ENCODE peak calls at places on chromosomes 5 and 9, in four cellular contexts. One of them, this sample, is unnamed.
A peak's percentile ranks its signal among the peaks of the same experiment; 100 is the strongest.

GRCh38 chr5:19745247-19745646 is 242.8 kb downstream of the CDH18 start:
- DNase-seq in cardiac muscle cell: no peak
- DNase-seq in GM12865: no peak
- DNase-seq in lower leg skin: no peak
- DNase-seq in this sample: no peak

GRCh38 chr5:138336952-138337684 is 948 bp upstream of the FAM53C start:
- DNase-seq in cardiac muscle cell: peak; percentile 91
- DNase-seq in lower leg skin: no peak
- DNase-seq in GM12865: no peak
- DNase-seq in this sample: no peak

GRCh38 chr5:175686396-175686795 is 28.5 kb downstream of the HRH2 start:
- DNase-seq in lower leg skin: no peak
- DNase-seq in cardiac muscle cell: no peak
- DNase-seq in GM12865: no peak
- DNase-seq in this sample: no peak

GRCh38 chr9:114720296-114720695 is 38.3 kb upstream of the TEX48 start:
- DNase-seq in cardiac muscle cell: peak; percentile 5
- DNase-seq in GM12865: no peak
- DNase-seq in lower leg skin: no peak
- DNase-seq in this sample: no peak

GRCh38 chr5:9858043-9858442 is 227.9 kb upstream of the TAS2R1 start:
- DNase-seq in GM12865: no peak
- DNase-seq in lower leg skin: no peak
- DNase-seq in cardiac muscle cell: no peak
- DNase-seq in this sample: no peak

GRCh38 chr9:71719585-71719984 is 48.7 kb downstream of the CEMIP2 start:
- DNase-seq in cardiac muscle cell: peak; percentile 77
- DNase-seq in lower leg skin: no peak
- DNase-seq in GM12865: no peak
- DNase-seq in this sample: peak; percentile 80

GRCh38 chr9:16106211-16106610 is 553.4 kb downstream of the CCDC171 start:
- DNase-seq in GM12865: no peak
- DNase-seq in lower leg skin: no peak
- DNase-seq in cardiac muscle cell: no peak
- DNase-seq in this sample: no peak

GRCh38 chr5:130893003-130893402 is 272.1 kb downstream of the HINT1 start:
- DNase-seq in GM12865: no peak
- DNase-seq in cardiac muscle cell: no peak
- DNase-seq in lower leg skin: no peak
- DNase-seq in this sample: no peak

GRCh38 chr5:81904166-81904565 is 67.7 kb upstream of the ATG10 start:
- DNase-seq in lower leg skin: no peak
- DNase-seq in GM12865: no peak
- DNase-seq in cardiac muscle cell: no peak
- DNase-seq in this sample: no peak

GRCh38 chr9:134178781-134179551 is 14.6 kb upstream of the RNU6ATAC start:
- DNase-seq in cardiac muscle cell: peak; percentile 49
- DNase-seq in lower leg skin: no peak
- DNase-seq in GM12865: no peak
- DNase-seq in this sample: no peak

GRCh38 chr5:19270153-19270552 is 717.8 kb downstream of the CDH18 start:
- DNase-seq in lower leg skin: no peak
- DNase-seq in GM12865: peak; percentile 0
- DNase-seq in cardiac muscle cell: no peak
- DNase-seq in this sample: no peak

GRCh38 chr5:96121362-96121761 is 159.7 kb upstream of the ELL2 start:
- DNase-seq in lower leg skin: no peak
- DNase-seq in cardiac muscle cell: no peak
- DNase-seq in GM12865: no peak
- DNase-seq in this sample: no peak

GRCh38 chr5:16095612-16096011 is 84.0 kb downstream of the MARCHF11 start:
- DNase-seq in cardiac muscle cell: no peak
- DNase-seq in GM12865: no peak
- DNase-seq in lower leg skin: no peak
- DNase-seq in this sample: no peak

GRCh38 chr5:141475625-141476131 is at the start of gene PCDHGC3:
- DNase-seq in cardiac muscle cell: peak; percentile 98
- DNase-seq in lower leg skin: peak; percentile 92
- DNase-seq in GM12865: peak; percentile 89
- DNase-seq in this sample: peak; percentile 88

GRCh38 chr5:18048449-18048848 is 414.2 kb downstream of the TAF11L14 start:
- DNase-seq in GM12865: no peak
- DNase-seq in cardiac muscle cell: no peak
- DNase-seq in lower leg skin: no peak
- DNase-seq in this sample: no peak

GRCh38 chr5:78275998-78276543 is 18.4 kb downstream of the AP3B1 start:
- DNase-seq in GM12865: no peak
- DNase-seq in cardiac muscle cell: peak; percentile 20
- DNase-seq in lower leg skin: no peak
- DNase-seq in this sample: no peak

GRCh38 chr5:98767563-98767962 is 5.9 kb upstream of the RGMB start:
- DNase-seq in GM12865: no peak
- DNase-seq in cardiac muscle cell: no peak
- DNase-seq in lower leg skin: no peak
- DNase-seq in this sample: no peak

GRCh38 chr9:14692536-14692917 is 705 bp downstream of the ZDHHC21 start:
- DNase-seq in GM12865: peak; percentile 13
- DNase-seq in lower leg skin: no peak
- DNase-seq in cardiac muscle cell: no peak
- DNase-seq in this sample: no peak

GRCh38 chr9:13841801-13842462 is 472.0 kb downstream of the NFIB start:
- DNase-seq in lower leg skin: no peak
- DNase-seq in GM12865: no peak
- DNase-seq in cardiac muscle cell: no peak
- DNase-seq in this sample: no peak

GRCh38 chr5:54545796-54546195 is 28.2 kb downstream of the SNX18 start:
- DNase-seq in GM12865: no peak
- DNase-seq in lower leg skin: no peak
- DNase-seq in cardiac muscle cell: no peak
- DNase-seq in this sample: no peak

GRCh38 chr5:177085985-177086917 is at the start of gene FGFR4:
- DNase-seq in GM12865: peak; percentile 72
- DNase-seq in cardiac muscle cell: peak; percentile 73
- DNase-seq in lower leg skin: peak; percentile 43
- DNase-seq in this sample: no peak

GRCh38 chr9:77544491-77545000 is 103.6 kb downstream of the GNA14 start:
- DNase-seq in GM12865: no peak
- DNase-seq in lower leg skin: no peak
- DNase-seq in cardiac muscle cell: peak; percentile 25
- DNase-seq in this sample: no peak
- H3K4me3 ChIP-seq in GM12865: no peak overlapping the region
- H3K4me3 ChIP-seq in lower leg skin: no peak overlapping the region
- H3K4me3 ChIP-seq in cardiac muscle cell: no peak overlapping the region
- H3K4me3 ChIP-seq in this sample: no peak overlapping the region

GRCh38 chr5:11311272-11311671 is 550.2 kb upstream of the DAP start:
- DNase-seq in cardiac muscle cell: no peak
- DNase-seq in lower leg skin: no peak
- DNase-seq in GM12865: no peak
- DNase-seq in this sample: no peak
- TF ChIP-seq CTCF in cardiac muscle cell: no peak
- TF ChIP-seq CTCF in lower leg skin: no peak
- TF ChIP-seq CTCF in GM12865: no peak
- TF ChIP-seq CTCF in this sample: no peak

GRCh38 chr5:67011422-67011821 is 185.2 kb downstream of the CD180 start:
- DNase-seq in lower leg skin: no peak
- DNase-seq in cardiac muscle cell: no peak
- DNase-seq in GM12865: no peak
- DNase-seq in this sample: no peak
- H3K4me3 ChIP-seq in lower leg skin: no peak overlapping the region
- H3K4me3 ChIP-seq in cardiac muscle cell: no peak overlapping the region
- H3K4me3 ChIP-seq in GM12865: no peak overlapping the region
- H3K4me3 ChIP-seq in this sample: no peak overlapping the region

DNA sequence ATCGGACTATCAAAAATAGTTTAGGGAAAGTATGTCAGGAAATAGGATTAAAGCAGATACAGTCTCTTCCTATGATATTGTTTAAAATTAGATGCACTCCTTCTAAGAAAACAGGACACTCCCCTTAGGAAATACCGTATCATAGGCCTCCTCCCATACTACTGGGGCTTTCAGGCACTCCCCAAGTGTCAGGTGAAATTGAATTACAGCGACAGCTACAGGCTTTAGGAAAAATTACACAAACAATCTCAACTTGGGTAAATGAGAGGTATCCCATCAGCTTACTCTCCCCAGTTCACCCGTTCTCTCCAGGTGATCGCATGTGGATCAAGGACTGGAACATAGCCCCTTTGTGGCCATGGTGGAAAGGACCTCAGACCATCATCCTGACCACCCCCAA is 110.4 kb upstream of the EPB41L4A start:
- DNase-seq in GM12865: peak; percentile 55
- DNase-seq in cardiac muscle cell: peak; percentile 27
- DNase-seq in lower leg skin: no peak
- DNase-seq in this sample: no peak
- TF ChIP-seq CTCF in GM12865: peak; percentile 60
- TF ChIP-seq CTCF in cardiac muscle cell: peak; percentile 36
- TF ChIP-seq CTCF in lower leg skin: no peak
- TF ChIP-seq CTCF in this sample: no peak

DNA sequence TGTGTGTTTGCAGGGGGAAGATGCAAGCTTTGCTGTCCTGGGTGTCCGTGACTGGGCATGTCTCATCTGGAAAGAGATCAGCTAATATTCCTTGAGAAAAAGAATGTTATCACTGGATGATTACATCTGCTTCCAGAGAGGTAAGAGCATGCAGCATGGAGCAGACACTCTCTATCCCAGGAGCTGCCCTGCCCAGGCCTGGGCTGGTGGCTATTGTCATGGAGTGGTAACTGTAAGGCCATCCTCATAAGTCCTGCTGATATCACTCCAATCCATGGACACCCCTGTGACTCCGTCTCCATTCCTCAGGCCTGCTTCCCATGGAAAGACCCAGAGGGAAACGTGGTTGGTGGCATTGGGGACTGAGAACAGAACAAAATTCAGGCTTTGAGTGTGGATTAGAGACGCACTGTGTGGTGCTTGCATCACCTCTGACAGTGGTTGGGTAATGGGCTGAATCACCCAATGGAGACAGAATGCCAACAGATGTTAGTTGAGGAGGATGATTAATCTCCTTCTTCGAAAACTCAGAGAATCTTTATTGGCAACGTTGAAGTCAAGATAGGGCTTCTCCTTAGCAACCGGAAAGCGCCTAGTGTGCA is 52.0 kb upstream of the KCNIP1 start:
- DNase-seq in GM12865: no peak
- DNase-seq in lower leg skin: no peak
- DNase-seq in cardiac muscle cell: peak; percentile 87
- DNase-seq in this sample: no peak
- H3K4me3 ChIP-seq in GM12865: no peak overlapping the region
- H3K4me3 ChIP-seq in lower leg skin: no peak overlapping the region
- H3K4me3 ChIP-seq in cardiac muscle cell: no peak overlapping the region
- H3K4me3 ChIP-seq in this sample: no peak overlapping the region

GRCh38 chr5:122156724-122157325 is 27.5 kb downstream of the ZNF474 start:
- DNase-seq in lower leg skin: no peak
- DNase-seq in GM12865: peak; percentile 9
- DNase-seq in cardiac muscle cell: peak; percentile 68
- DNase-seq in this sample: no peak
- TF ChIP-seq CTCF in lower leg skin: no peak
- TF ChIP-seq CTCF in GM12865: peak; percentile 3
- TF ChIP-seq CTCF in cardiac muscle cell: peak; percentile 53
- TF ChIP-seq CTCF in this sample: peak; percentile 32

DNA sequence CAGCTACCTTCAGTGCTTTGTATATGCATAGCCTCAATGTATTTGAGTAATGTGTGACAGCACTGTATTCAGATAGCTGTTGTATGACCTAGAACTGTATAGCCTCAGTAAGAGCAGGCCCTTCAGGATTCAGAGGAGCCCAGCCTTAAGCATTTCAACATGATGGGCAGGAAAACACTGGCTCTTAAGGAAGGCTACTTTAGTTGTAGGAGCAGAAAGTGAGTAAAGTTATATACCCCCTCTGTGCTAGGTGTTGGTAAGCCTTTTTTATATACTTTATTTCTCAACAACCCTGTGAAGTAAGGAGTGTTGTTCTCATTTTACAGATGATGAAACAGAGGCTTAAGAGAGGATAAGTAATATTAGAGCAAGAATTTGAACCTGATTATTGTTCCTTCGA is 1.5 kb upstream of the GPR21 start:
- DNase-seq in cardiac muscle cell: no peak
- DNase-seq in lower leg skin: no peak
- DNase-seq in GM12865: no peak
- DNase-seq in this sample: no peak
- H3K4me3 ChIP-seq in cardiac muscle cell: no peak overlapping the region
- H3K4me3 ChIP-seq in lower leg skin: no peak overlapping the region
- H3K4me3 ChIP-seq in GM12865: no peak overlapping the region
- H3K4me3 ChIP-seq in this sample: no peak overlapping the region

DNA sequence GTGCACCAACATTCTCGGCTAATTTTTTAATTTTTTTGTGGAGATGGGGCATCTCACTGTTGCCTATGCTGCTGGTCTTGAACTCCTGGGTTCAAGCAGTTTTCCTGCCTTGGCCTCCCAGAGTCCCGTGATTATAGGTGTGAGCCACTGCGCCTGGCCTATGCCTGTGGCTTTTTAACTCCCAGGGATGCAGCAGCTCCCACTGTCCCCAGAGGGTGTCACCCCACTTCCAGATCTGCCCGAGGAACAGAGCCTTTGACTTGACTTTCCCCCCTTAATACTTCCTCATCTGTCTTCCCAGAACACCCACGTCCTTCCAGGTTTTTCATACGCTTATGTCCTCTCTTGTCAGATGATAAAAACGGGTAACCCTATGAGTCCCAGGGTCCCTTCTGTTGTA is 7.6 kb upstream of the PRRC2B start:
- DNase-seq in GM12865: no peak
- DNase-seq in lower leg skin: no peak
- DNase-seq in cardiac muscle cell: no peak
- DNase-seq in this sample: no peak
- TF ChIP-seq CTCF in GM12865: peak; percentile 7
- TF ChIP-seq CTCF in lower leg skin: no peak
- TF ChIP-seq CTCF in cardiac muscle cell: no peak
- TF ChIP-seq CTCF in this sample: no peak

GRCh38 chr5:140041492-140042421 is 1.3 kb downstream of the NRG2 start:
- DNase-seq in lower leg skin: peak; percentile 18
- DNase-seq in cardiac muscle cell: peak; percentile 58
- DNase-seq in GM12865: peak; percentile 49
- DNase-seq in this sample: no peak

GRCh38 chr5:140042551-140043507 is at the start of gene NRG2:
- DNase-seq in cardiac muscle cell: peak; percentile 55
- DNase-seq in GM12865: peak; percentile 88
- DNase-seq in lower leg skin: peak; percentile 37
- DNase-seq in this sample: no peak

GRCh38 chr5:140043508-140043872 is 391 bp upstream of the NRG2 start:
- DNase-seq in lower leg skin: no peak
- DNase-seq in cardiac muscle cell: no peak
- DNase-seq in GM12865: peak; percentile 67
- DNase-seq in this sample: no peak

GRCh38 chr5:140041099-140041491 is 2.0 kb downstream of the NRG2 start:
- DNase-seq in GM12865: peak; percentile 30
- DNase-seq in cardiac muscle cell: no peak
- DNase-seq in lower leg skin: no peak
- DNase-seq in this sample: no peak

GRCh38 chr5:140044041-140044440 is 942 bp upstream of the NRG2 start:
- DNase-seq in lower leg skin: no peak
- DNase-seq in GM12865: no peak
- DNase-seq in cardiac muscle cell: no peak
- DNase-seq in this sample: no peak
- H3K4me3 ChIP-seq in lower leg skin: no peak overlapping the region
- H3K4me3 ChIP-seq in GM12865: peak overlapping the region; percentile 89
- H3K4me3 ChIP-seq in cardiac muscle cell: no peak overlapping the region
- H3K4me3 ChIP-seq in this sample: no peak overlapping the region